ENCODE peak calls at places on chromosomes 7 and 10, in five cellular contexts. One of them, this sample, is unnamed.

GRCh38 chr10:34985823-34986222 is 104.3 kb downstream of the CUL2 start:
- DNase-seq in WERI-Rb-1: peak; percentile 34
- DNase-seq in choroid plexus epithelial cell: peak; percentile 67
- DNase-seq in lower leg skin: peak; percentile 20
- DNase-seq in upper lobe of right lung: no peak
- DNase-seq in this sample: no peak

GRCh38 chr7:29039747-29040569 is 81.8 kb upstream of the TRIL start:
- DNase-seq in WERI-Rb-1: no peak
- DNase-seq in choroid plexus epithelial cell: peak; percentile 26
- DNase-seq in lower leg skin: no peak
- DNase-seq in upper lobe of right lung: no peak
- DNase-seq in this sample: no peak

GRCh38 chr10:63699785-63700184 is 178.6 kb downstream of the REEP3 start:
- DNase-seq in WERI-Rb-1: no peak
- DNase-seq in choroid plexus epithelial cell: peak; percentile 76
- DNase-seq in lower leg skin: no peak
- DNase-seq in upper lobe of right lung: no peak
- DNase-seq in this sample: no peak

GRCh38 chr7:18440934-18441333 is 54.6 kb upstream of the HDAC9 start:
- DNase-seq in WERI-Rb-1: no peak
- DNase-seq in choroid plexus epithelial cell: no peak
- DNase-seq in lower leg skin: no peak
- DNase-seq in upper lobe of right lung: no peak
- DNase-seq in this sample: no peak

GRCh38 chr10:955127-955819 is 23.8 kb upstream of the LARP4B start:
- DNase-seq in WERI-Rb-1: peak; percentile 15
- DNase-seq in choroid plexus epithelial cell: no peak
- DNase-seq in lower leg skin: no peak
- DNase-seq in upper lobe of right lung: no peak
- DNase-seq in this sample: no peak

GRCh38 chr7:1672851-1673486 is 2.9 kb downstream of the ELFN1 start:
- DNase-seq in WERI-Rb-1: no peak
- DNase-seq in choroid plexus epithelial cell: no peak
- DNase-seq in lower leg skin: peak; percentile 82
- DNase-seq in upper lobe of right lung: no peak
- DNase-seq in this sample: peak; percentile 45

GRCh38 chr7:79504607-79505389 is 51.3 kb upstream of the MAGI2 start:
- DNase-seq in WERI-Rb-1: no peak
- DNase-seq in choroid plexus epithelial cell: peak; percentile 52
- DNase-seq in lower leg skin: no peak
- DNase-seq in upper lobe of right lung: no peak
- DNase-seq in this sample: no peak

GRCh38 chr7:89966100-89966499 is 188.2 kb upstream of the STEAP1 start:
- DNase-seq in WERI-Rb-1: no peak
- DNase-seq in choroid plexus epithelial cell: no peak
- DNase-seq in lower leg skin: no peak
- DNase-seq in upper lobe of right lung: no peak
- DNase-seq in this sample: no peak

GRCh38 chr7:5595545-5596045 is 172.0 kb upstream of the TNRC18 start:
- DNase-seq in WERI-Rb-1: no peak
- DNase-seq in choroid plexus epithelial cell: peak; percentile 63
- DNase-seq in lower leg skin: no peak
- DNase-seq in upper lobe of right lung: no peak
- DNase-seq in this sample: peak; percentile 83

GRCh38 chr10:34319197-34319846 is 495.8 kb downstream of the PARD3 start:
- DNase-seq in WERI-Rb-1: no peak
- DNase-seq in choroid plexus epithelial cell: peak; percentile 97
- DNase-seq in lower leg skin: no peak
- DNase-seq in upper lobe of right lung: no peak
- DNase-seq in this sample: peak; percentile 73

GRCh38 chr7:121499526-121500123 is 103.5 kb upstream of the FAM3C start:
- DNase-seq in WERI-Rb-1: no peak
- DNase-seq in choroid plexus epithelial cell: no peak
- DNase-seq in lower leg skin: no peak
- DNase-seq in upper lobe of right lung: no peak
- DNase-seq in this sample: no peak

GRCh38 chr7:2959828-2960599 is 83.7 kb downstream of the CARD11 start:
- DNase-seq in WERI-Rb-1: no peak
- DNase-seq in choroid plexus epithelial cell: no peak
- DNase-seq in lower leg skin: no peak
- DNase-seq in upper lobe of right lung: peak; percentile 28
- DNase-seq in this sample: peak; percentile 11

GRCh38 chr7:24842029-24842428 is 84.8 kb upstream of the GSDME start:
- DNase-seq in WERI-Rb-1: no peak
- DNase-seq in choroid plexus epithelial cell: no peak
- DNase-seq in lower leg skin: no peak
- DNase-seq in upper lobe of right lung: no peak
- DNase-seq in this sample: no peak

GRCh38 chr7:137992738-137993394 is 9.0 kb downstream of the CREB3L2 start:
- DNase-seq in WERI-Rb-1: no peak
- DNase-seq in choroid plexus epithelial cell: peak; percentile 99
- DNase-seq in lower leg skin: peak; percentile 90
- DNase-seq in upper lobe of right lung: no peak
- DNase-seq in this sample: no peak

DNA sequence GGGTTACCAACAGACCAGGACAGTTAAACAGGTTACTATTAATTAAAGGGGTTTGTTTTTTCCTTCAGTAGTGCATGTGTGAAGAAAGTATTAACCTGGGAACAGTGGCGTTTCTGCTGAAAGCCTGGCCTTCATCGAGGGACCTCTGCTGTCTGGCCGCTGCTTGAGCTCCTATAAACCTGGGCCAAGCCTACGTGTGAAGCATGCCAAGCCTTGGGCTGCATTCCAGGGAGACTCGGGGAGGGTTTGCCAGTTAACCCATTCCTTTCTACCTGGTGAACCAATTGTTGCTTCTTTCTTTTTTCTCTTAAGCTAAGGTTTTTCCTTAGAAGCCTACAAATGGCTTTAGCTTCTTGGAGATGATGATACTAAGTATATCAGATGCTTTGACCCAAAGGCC is 23.6 kb downstream of the PFKP start:
- DNase-seq in WERI-Rb-1: no peak
- DNase-seq in choroid plexus epithelial cell: peak; percentile 67
- DNase-seq in lower leg skin: no peak
- DNase-seq in upper lobe of right lung: peak; percentile 78
- DNase-seq in this sample: no peak
- H3K4me3 ChIP-seq in WERI-Rb-1: no peak overlapping the region
- H3K4me3 ChIP-seq in choroid plexus epithelial cell: no peak overlapping the region
- H3K4me3 ChIP-seq in lower leg skin: no peak overlapping the region
- H3K4me3 ChIP-seq in upper lobe of right lung: no peak overlapping the region
- H3K4me3 ChIP-seq in this sample: no peak overlapping the region

GRCh38 chr10:86423739-86424138 is 57.1 kb upstream of the GRID1 start:
- DNase-seq in WERI-Rb-1: no peak
- DNase-seq in choroid plexus epithelial cell: no peak
- DNase-seq in lower leg skin: no peak
- DNase-seq in upper lobe of right lung: no peak
- DNase-seq in this sample: no peak
- H3K4me3 ChIP-seq in WERI-Rb-1: no peak overlapping the region
- H3K4me3 ChIP-seq in choroid plexus epithelial cell: no peak overlapping the region
- H3K4me3 ChIP-seq in lower leg skin: no peak overlapping the region
- H3K4me3 ChIP-seq in upper lobe of right lung: no peak overlapping the region
- H3K4me3 ChIP-seq in this sample: no peak overlapping the region

DNA sequence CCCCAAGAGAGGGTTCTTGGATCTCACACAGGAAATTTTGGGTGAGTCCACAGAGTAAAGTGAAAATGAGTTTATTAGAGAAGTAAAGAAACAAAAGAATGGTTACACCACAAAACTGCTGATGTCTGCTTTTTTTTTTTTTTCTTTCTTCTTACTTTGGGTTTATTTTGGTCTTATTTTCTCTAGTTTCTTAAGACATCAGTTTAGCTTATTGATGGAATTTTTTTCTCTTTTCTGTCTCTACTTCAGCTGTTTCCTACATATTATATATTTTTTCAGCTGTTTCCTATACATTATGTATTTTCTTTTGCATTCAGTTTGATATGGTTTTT is 166.4 kb downstream of the CCSER2 start:
- DNase-seq in WERI-Rb-1: no peak
- DNase-seq in choroid plexus epithelial cell: no peak
- DNase-seq in lower leg skin: no peak
- DNase-seq in upper lobe of right lung: no peak
- DNase-seq in this sample: no peak
- H3K4me3 ChIP-seq in WERI-Rb-1: no peak overlapping the region
- H3K4me3 ChIP-seq in choroid plexus epithelial cell: no peak overlapping the region
- H3K4me3 ChIP-seq in lower leg skin: no peak overlapping the region
- H3K4me3 ChIP-seq in upper lobe of right lung: no peak overlapping the region
- H3K4me3 ChIP-seq in this sample: peak overlapping the region; percentile 5

GRCh38 chr10:112954974-112955735 is 5.1 kb downstream of the TCF7L2 start:
- DNase-seq in WERI-Rb-1: no peak
- DNase-seq in choroid plexus epithelial cell: no peak
- DNase-seq in lower leg skin: no peak
- DNase-seq in upper lobe of right lung: no peak
- DNase-seq in this sample: no peak
- H3K4me3 ChIP-seq in WERI-Rb-1: no peak overlapping the region
- H3K4me3 ChIP-seq in choroid plexus epithelial cell: peak overlapping the region; percentile 40
- H3K4me3 ChIP-seq in lower leg skin: no peak overlapping the region
- H3K4me3 ChIP-seq in upper lobe of right lung: peak overlapping the region; percentile 12
- H3K4me3 ChIP-seq in this sample: peak overlapping the region; percentile 8

DNA sequence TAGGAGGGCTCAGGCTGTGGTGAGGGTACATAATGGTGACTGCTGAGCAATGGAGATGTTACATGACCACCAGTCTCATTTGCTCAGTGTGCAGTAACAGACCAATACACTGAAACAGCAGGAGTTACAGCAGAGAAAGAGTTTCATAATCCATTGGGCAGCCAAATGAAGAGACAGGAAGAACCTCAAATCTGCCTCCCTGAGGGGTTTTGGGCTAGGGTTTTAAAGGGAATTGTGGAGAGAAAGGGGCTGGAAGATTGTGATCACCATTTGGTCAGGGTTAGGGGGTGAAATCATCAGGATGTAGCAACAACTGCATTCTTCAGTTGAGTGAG is 838.3 kb downstream of the GRID1 start:
- DNase-seq in WERI-Rb-1: no peak
- DNase-seq in choroid plexus epithelial cell: no peak
- DNase-seq in lower leg skin: no peak
- DNase-seq in upper lobe of right lung: no peak
- DNase-seq in this sample: no peak
- H3K4me3 ChIP-seq in WERI-Rb-1: no peak overlapping the region
- H3K4me3 ChIP-seq in choroid plexus epithelial cell: no peak overlapping the region
- H3K4me3 ChIP-seq in lower leg skin: no peak overlapping the region
- H3K4me3 ChIP-seq in upper lobe of right lung: no peak overlapping the region
- H3K4me3 ChIP-seq in this sample: no peak overlapping the region

GRCh38 chr10:97347317-97347716 is 12.8 kb upstream of the FRAT2 start:
- DNase-seq in WERI-Rb-1: no peak
- DNase-seq in choroid plexus epithelial cell: no peak
- DNase-seq in lower leg skin: no peak
- DNase-seq in upper lobe of right lung: no peak
- DNase-seq in this sample: no peak

GRCh38 chr10:97353945-97354344 is 19.4 kb upstream of the FRAT2 start:
- DNase-seq in WERI-Rb-1: no peak
- DNase-seq in choroid plexus epithelial cell: no peak
- DNase-seq in lower leg skin: no peak
- DNase-seq in upper lobe of right lung: peak; percentile 68
- DNase-seq in this sample: no peak

GRCh38 chr10:97355571-97355975 is 21.0 kb upstream of the FRAT2 start:
- DNase-seq in WERI-Rb-1: no peak
- DNase-seq in choroid plexus epithelial cell: peak; percentile 56
- DNase-seq in lower leg skin: no peak
- DNase-seq in upper lobe of right lung: no peak
- DNase-seq in this sample: no peak

GRCh38 chr10:97350138-97350537 is 15.6 kb upstream of the FRAT2 start:
- DNase-seq in WERI-Rb-1: no peak
- DNase-seq in choroid plexus epithelial cell: no peak
- DNase-seq in lower leg skin: no peak
- DNase-seq in upper lobe of right lung: no peak
- DNase-seq in this sample: no peak

GRCh38 chr10:97349752-97350117 is 15.2 kb upstream of the FRAT2 start:
- DNase-seq in WERI-Rb-1: no peak
- DNase-seq in choroid plexus epithelial cell: no peak
- DNase-seq in lower leg skin: no peak
- DNase-seq in upper lobe of right lung: no peak
- DNase-seq in this sample: no peak
- H3K4me3 ChIP-seq in WERI-Rb-1: no peak overlapping the region
- H3K4me3 ChIP-seq in choroid plexus epithelial cell: no peak overlapping the region
- H3K4me3 ChIP-seq in lower leg skin: no peak overlapping the region
- H3K4me3 ChIP-seq in upper lobe of right lung: no peak overlapping the region
- H3K4me3 ChIP-seq in this sample: no peak overlapping the region

GRCh38 chr7:151992375-151992774 is 33.1 kb upstream of the GALNT11 start:
- DNase-seq in WERI-Rb-1: peak; percentile 84
- DNase-seq in choroid plexus epithelial cell: peak; percentile 33
- DNase-seq in lower leg skin: peak; percentile 89
- DNase-seq in upper lobe of right lung: peak; percentile 75
- DNase-seq in this sample: no peak
- H3K4me3 ChIP-seq in WERI-Rb-1: no peak overlapping the region
- H3K4me3 ChIP-seq in choroid plexus epithelial cell: no peak overlapping the region
- H3K4me3 ChIP-seq in lower leg skin: no peak overlapping the region
- H3K4me3 ChIP-seq in upper lobe of right lung: no peak overlapping the region
- H3K4me3 ChIP-seq in this sample: no peak overlapping the region

DNA sequence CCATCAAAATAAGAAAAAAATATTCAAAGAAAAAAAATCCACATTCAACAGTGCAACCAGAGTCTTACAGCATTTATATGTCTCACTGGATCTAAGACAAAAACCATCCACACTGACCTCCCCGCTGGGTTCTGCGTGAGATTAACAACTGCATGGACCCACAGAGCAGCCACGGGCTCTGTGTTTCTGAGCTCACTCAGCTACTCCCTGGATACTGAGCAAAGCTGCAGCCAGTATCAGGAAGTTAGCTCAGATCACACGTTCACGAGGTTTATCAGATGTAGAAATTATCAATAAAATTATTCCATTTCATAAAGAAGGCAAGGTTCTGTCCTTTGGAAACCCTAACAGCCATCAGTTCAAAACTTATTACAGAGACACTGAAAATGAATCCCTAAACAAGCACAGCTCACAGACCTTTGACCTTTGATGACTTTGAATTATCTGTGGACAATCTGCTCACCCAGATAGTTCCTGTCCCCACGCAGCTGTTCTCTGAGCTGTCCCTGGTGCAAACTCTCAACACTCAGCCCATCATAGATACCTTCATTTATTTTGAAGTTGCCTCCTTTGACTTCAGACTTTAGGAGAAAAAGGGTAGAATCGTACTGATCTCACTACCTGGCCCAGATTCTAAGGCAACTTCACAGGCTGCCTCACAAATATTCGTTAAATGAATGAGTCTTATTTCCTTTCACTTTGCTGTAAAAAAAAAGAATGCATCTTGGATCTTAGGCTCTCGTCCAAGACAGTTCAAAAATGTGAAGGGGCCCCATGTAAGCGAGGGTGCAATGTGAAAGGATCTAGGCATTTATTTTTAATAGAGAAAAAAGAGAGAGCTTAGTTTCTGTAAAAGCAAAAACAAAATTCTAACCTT is 67.8 kb upstream of the SVIL start:
- DNase-seq in WERI-Rb-1: no peak
- DNase-seq in choroid plexus epithelial cell: peak; percentile 57
- DNase-seq in lower leg skin: no peak
- DNase-seq in upper lobe of right lung: no peak
- DNase-seq in this sample: no peak
- H3K4me3 ChIP-seq in WERI-Rb-1: no peak overlapping the region
- H3K4me3 ChIP-seq in choroid plexus epithelial cell: peak overlapping the region; percentile 0
- H3K4me3 ChIP-seq in lower leg skin: no peak overlapping the region
- H3K4me3 ChIP-seq in upper lobe of right lung: no peak overlapping the region
- H3K4me3 ChIP-seq in this sample: no peak overlapping the region

GRCh38 chr7:39832519-39833085 is 117.5 kb upstream of the CDK13 start:
- DNase-seq in WERI-Rb-1: no peak
- DNase-seq in choroid plexus epithelial cell: no peak
- DNase-seq in lower leg skin: no peak
- DNase-seq in upper lobe of right lung: no peak
- DNase-seq in this sample: no peak
- H3K4me3 ChIP-seq in WERI-Rb-1: peak overlapping the region; percentile 41
- H3K4me3 ChIP-seq in choroid plexus epithelial cell: no peak overlapping the region
- H3K4me3 ChIP-seq in lower leg skin: no peak overlapping the region
- H3K4me3 ChIP-seq in upper lobe of right lung: no peak overlapping the region
- H3K4me3 ChIP-seq in this sample: peak overlapping the region; percentile 38